ENCODE peak calls at places on chromosomes 4 and X, in nine cellular contexts. Q, L, O, P, E, A, H, Y and K are unnamed samples.

GRCh38 chrX:80648023-80648422 is 161.7 kb downstream of the BRWD3 start:
- DNase-seq in P (no peak), O (peak), Y (no peak), A (peak), Q (peak), L (peak), E (no peak), H (no peak), K (no peak)

GRCh38 chr4:142940614-142941013 is 94.5 kb upstream of the INPP4B start:
- DNase-seq in E (no peak), A (no peak), L (no peak), Y (no peak), P (peak), O (no peak), Q (no peak), H (peak), K (no peak)

GRCh38 chrX:11787564-11787963 is 29.5 kb downstream of the MSL3 start:
- DNase-seq in H (peak), Y (peak), Q (peak), L (peak), O (peak), E (peak), P (peak), A (peak), K (peak)

GRCh38 chrX:1554469-1555210 is 17.7 kb upstream of the P2RY8 start:
- DNase-seq in E (no peak), L (no peak), Y (peak), H (no peak), Q (no peak), A (no peak), O (no peak), P (no peak), K (no peak)

GRCh38 chr4:48173055-48173991 is 39.3 kb upstream of the TXK start:
- DNase-seq in Q (peak), O (peak), Y (no peak), H (no peak), E (peak), L (peak), A (peak), P (no peak), K (no peak)

GRCh38 chr4:149203256-149204001 is 612.2 kb downstream of the IQCM start:
- DNase-seq in O (peak), Y (no peak), A (no peak), P (no peak), H (no peak), Q (peak), E (peak), L (no peak), K (no peak)

GRCh38 chr4:102640669-102641068 is 120.1 kb downstream of the MANBA start:
- DNase-seq in P (no peak), Q (peak), O (peak), H (no peak), E (peak), L (peak), Y (no peak), A (no peak), K (no peak)

GRCh38 chr4:2362286-2363055 is 56.0 kb downstream of the ZFYVE28 start:
- DNase-seq in A (no peak), L (no peak), Y (no peak), O (no peak), P (no peak), Q (no peak), H (no peak), E (no peak), K (peak)

GRCh38 chr4:122456228-122457106 is at the start of gene IL2:
- DNase-seq in A (no peak), P (no peak), Q (no peak), Y (no peak), O (no peak), L (no peak), H (no peak), E (no peak), K (no peak)

GRCh38 chr4:122091836-122092235 is 60.3 kb upstream of the BLTP1 start:
- DNase-seq in E (no peak), H (no peak), O (no peak), Y (no peak), Q (no peak), P (no peak), A (no peak), L (no peak), K (no peak)

GRCh38 chrX:54922547-54922946 is 1.9 kb downstream of the TRO start:
- DNase-seq in H (no peak), A (no peak), E (no peak), Q (no peak), L (no peak), Y (no peak), P (no peak), O (no peak), K (no peak)

GRCh38 chrX:34426334-34426733 is 230.8 kb downstream of the TMEM47 start:
- DNase-seq in O (peak), H (no peak), L (peak), P (no peak), Q (no peak), E (peak), A (peak), Y (no peak), K (peak)

GRCh38 chrX:78378476-78379115 is 51.2 kb upstream of the CYSLTR1 start:
- DNase-seq in O (peak), A (peak), H (no peak), P (no peak), Q (no peak), L (peak), Y (no peak), E (no peak), K (no peak)

GRCh38 chrX:115561605-115562491 is 874 bp downstream of the PLS3 start:
- DNase-seq in Y (peak), P (peak), H (peak), O (peak), Q (peak), E (no peak), L (peak), A (peak), K (peak)

GRCh38 chr4:98778206-98778605 is 119.8 kb upstream of the TSPAN5 start:
- DNase-seq in H (no peak), O (peak), Q (peak), L (peak), Y (no peak), P (peak), A (no peak), E (peak), K (no peak)

GRCh38 chr4:75547647-75548387 is 8.0 kb upstream of the ODAPH start:
- DNase-seq in H (peak), E (peak), O (peak), A (no peak), Y (peak), L (peak), Q (no peak), P (peak), K (no peak)

DNA sequence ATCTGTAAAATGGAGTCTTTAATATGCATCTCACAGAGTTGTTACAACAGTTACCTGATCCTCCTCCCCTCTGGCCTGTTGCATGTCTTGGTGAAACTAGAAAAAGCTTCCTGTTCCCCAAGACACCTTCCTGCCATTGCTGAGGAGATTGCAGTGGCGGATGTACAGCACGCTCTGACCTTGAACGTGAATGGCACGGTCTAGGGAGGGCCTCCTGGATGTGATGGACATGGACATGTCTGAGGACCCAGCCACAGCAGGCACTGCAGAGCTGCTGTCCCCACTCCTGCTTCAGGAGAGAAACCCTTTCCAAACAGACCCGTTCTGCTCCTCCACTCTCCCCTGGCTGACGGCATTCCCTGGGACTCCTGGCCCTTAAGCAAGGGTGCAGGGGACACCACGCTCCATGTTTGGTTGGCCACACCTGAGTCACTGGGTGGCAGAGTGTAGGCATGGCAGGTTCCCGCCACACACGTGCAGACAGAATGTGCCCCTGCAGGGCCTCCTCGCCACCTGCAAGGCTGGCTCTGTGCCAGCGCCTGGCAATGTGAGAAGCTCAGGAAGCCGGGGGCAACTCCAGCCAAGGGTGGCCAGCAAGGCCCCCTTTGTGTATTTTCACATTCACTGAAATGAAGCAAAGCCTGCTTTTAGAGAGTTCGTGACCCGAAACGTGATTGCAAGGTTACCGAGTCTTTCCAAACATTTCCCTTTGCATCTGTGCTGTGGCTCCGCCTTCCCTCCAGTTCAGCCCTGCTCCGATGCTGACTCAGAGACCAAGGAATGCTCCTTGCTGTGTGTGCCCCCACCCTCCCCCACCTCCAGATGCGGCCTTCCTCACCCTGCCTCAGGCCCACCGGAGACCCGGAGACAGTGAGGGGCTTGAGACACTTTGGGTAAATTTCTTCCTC is 46.0 kb downstream of the HTRA3 start:
- DNase-seq in Y (peak), L (peak), H (peak), P (peak), Q (peak), O (peak), A (peak), E (peak), K (peak)
- H3K4me3 ChIP-seq in Y (no peak), L (no peak), H (no peak), P (no peak), Q (no peak), O (no peak), A (no peak), E (no peak), K (no peak)

DNA sequence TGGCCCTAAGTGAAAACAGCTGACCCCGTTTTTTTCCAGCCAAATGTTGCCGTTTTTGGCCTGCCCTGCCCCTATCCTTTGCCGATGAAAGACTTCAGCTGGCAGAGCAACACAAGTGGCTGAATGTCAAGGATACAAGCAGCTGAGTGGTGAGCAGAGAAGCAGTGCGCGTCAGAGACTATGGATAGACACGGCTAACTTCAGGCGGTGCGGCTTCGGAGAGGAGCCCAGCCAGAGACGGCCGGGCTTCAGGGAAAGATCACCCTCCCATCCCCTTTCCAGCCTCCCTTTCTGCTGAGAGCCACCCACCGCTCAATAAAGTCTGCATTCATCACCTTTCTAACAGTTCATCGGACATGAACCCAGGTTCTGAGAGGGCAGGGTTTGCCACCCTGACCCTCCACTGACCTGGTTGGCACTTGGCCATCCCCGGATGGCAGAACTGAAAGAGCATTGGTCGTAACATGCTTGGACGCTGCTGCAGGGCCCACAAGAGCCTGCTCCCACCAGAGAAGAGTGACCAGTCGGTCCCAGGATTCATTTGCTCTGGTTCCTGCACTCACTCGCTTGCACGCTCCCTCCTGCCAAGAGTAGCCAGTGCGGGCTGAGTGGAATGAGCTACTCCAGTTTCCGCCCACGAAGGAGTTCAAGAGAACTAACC is 125.8 kb downstream of the PPEF1 start:
- DNase-seq in O (peak), Q (no peak), E (peak), P (peak), L (peak), A (no peak), Y (no peak), H (no peak), K (no peak)
- H3K4me3 ChIP-seq in O (no peak), Q (no peak), E (peak), P (no peak), L (peak), A (no peak), Y (no peak), H (no peak), K (no peak)

GRCh38 chrX:40166582-40166981 is 68.8 kb upstream of the BCOR start:
- DNase-seq in Y (no peak), P (no peak), H (no peak), O (no peak), Q (peak), A (peak), L (peak), E (no peak), K (peak)

GRCh38 chrX:40165861-40166260 is 68.1 kb upstream of the BCOR start:
- DNase-seq in P (no peak), L (no peak), E (no peak), Q (no peak), H (no peak), A (no peak), O (no peak), Y (no peak), K (no peak)

GRCh38 chrX:40169193-40170086 is 71.7 kb upstream of the BCOR start:
- DNase-seq in E (peak), L (no peak), H (no peak), Y (no peak), P (peak), O (peak), A (peak), Q (peak), K (peak)

GRCh38 chrX:40168183-40169015 is 70.6 kb upstream of the BCOR start:
- DNase-seq in Q (no peak), L (no peak), A (no peak), H (no peak), Y (no peak), O (no peak), E (no peak), P (no peak), K (peak)

GRCh38 chrX:40167240-40168182 is 69.8 kb upstream of the BCOR start:
- DNase-seq in H (no peak), P (peak), Q (no peak), L (no peak), Y (no peak), A (no peak), E (no peak), O (no peak), K (peak)
- H3K4me3 ChIP-seq in H (no peak), P (no peak), Q (peak), L (peak), Y (no peak), A (no peak), E (peak), O (peak), K (peak)

GRCh38 chrX:139826065-139827044 is 106.5 kb downstream of the ATP11C start:
- DNase-seq in A (peak), Y (no peak), E (peak), L (peak), Q (peak), O (peak), H (no peak), P (no peak), K (peak)
- H3K4me3 ChIP-seq in A (peak), Y (no peak), E (no peak), L (no peak), Q (no peak), O (no peak), H (no peak), P (no peak), K (no peak)

GRCh38 chr4:68375667-68376559 is 26.0 kb upstream of the YTHDC1 start:
- DNase-seq in Y (no peak), L (peak), P (peak), H (peak), Q (peak), E (peak), A (peak), O (peak), K (peak)
- H3K4me3 ChIP-seq in Y (no peak), L (peak), P (no peak), H (no peak), Q (no peak), E (peak), A (peak), O (peak), K (peak)

GRCh38 chr4:76987685-76988084 is 38.1 kb downstream of the SEPTIN11 start:
- DNase-seq in P (no peak), Y (no peak), A (no peak), Q (no peak), E (no peak), O (no peak), H (no peak), L (no peak), K (no peak)
- H3K4me3 ChIP-seq in P (no peak), Y (no peak), A (no peak), Q (peak), E (peak), O (no peak), H (no peak), L (peak), K (no peak)

DNA sequence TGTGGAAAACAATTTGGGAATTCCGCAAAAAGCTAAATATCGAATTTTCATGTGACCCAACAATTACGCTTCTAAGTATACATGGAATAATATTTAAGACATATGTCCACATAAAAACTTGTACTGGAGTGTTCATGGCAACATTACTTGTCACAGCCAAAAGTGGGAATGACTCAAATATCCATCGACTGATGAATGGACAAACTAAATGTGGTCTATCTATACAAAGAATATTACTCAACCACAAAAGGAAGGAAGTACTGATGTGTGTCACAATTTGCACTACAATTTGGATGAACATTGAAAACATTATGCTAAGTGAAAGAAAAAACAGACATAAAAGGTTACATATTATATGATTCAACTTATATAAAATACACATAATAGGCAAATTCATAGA is 71.9 kb downstream of the AFF2 start:
- DNase-seq in A (no peak), Y (no peak), O (no peak), Q (no peak), P (no peak), E (no peak), H (no peak), L (no peak), K (no peak)
- H3K4me3 ChIP-seq in A (no peak), Y (no peak), O (no peak), Q (no peak), P (no peak), E (no peak), H (no peak), L (no peak), K (no peak)

GRCh38 chrX:135982860-135983259 is 2.4 kb upstream of the SLC9A6 start:
- DNase-seq in H (no peak), L (no peak), P (no peak), O (no peak), E (no peak), Y (no peak), A (no peak), Q (no peak), K (no peak)

GRCh38 chrX:135985974-135986312 is 708 bp downstream of the SLC9A6 start:
- DNase-seq in O (no peak), Q (no peak), L (no peak), Y (no peak), A (no peak), H (peak), P (peak), E (no peak), K (peak)

GRCh38 chrX:135981662-135982061 is 3.6 kb upstream of the SLC9A6 start:
- DNase-seq in Q (no peak), H (no peak), O (peak), A (no peak), E (no peak), Y (no peak), L (no peak), P (no peak), K (no peak)

GRCh38 chrX:135985123-135985973 is at the start of gene SLC9A6:
- DNase-seq in P (peak), Q (peak), A (peak), E (peak), L (peak), O (peak), H (peak), Y (peak), K (peak)

GRCh38 chrX:135984220-135984619 is 1.0 kb upstream of the SLC9A6 start:
- DNase-seq in O (no peak), P (no peak), Q (no peak), E (no peak), H (no peak), Y (no peak), L (no peak), A (no peak), K (no peak)
- H3K4me3 ChIP-seq in O (no peak), P (no peak), Q (no peak), E (no peak), H (no peak), Y (no peak), L (no peak), A (no peak), K (no peak)

GRCh38 chrX:131826572-131826971 is 196.5 kb upstream of the STK26 start:
- DNase-seq in Q (no peak), E (no peak), Y (no peak), O (no peak), H (no peak), A (no peak), P (no peak), L (no peak), K (no peak)
- H3K4me3 ChIP-seq in Q (no peak), E (no peak), Y (no peak), O (no peak), H (no peak), A (no peak), P (no peak), L (no peak), K (no peak)